ENCODE peak calls at places on chromosomes 4 and X, in five cellular contexts. U is fibroblast of the aortic adventitia, W is stomach, V is fibroblast of lung, M is progenitor cell of endocrine pancreas. R is an unnamed sample.

GRCh38 chr4:52035190-52035589 is 2.9 kb downstream of the SGCB start:
- DNase-seq in U (no peak), W (no peak), V (no peak), M (no peak), R (no peak)

GRCh38 chr4:52848255-52848654 is 13.9 kb upstream of the RASL11B start:
- DNase-seq in U (no peak), W (no peak), V (no peak), M (no peak), R (no peak)

GRCh38 chr4:147498031-147498700 is 17.3 kb downstream of the EDNRA start:
- DNase-seq in U (peak; percentile 57), W (no peak), V (peak; percentile 95), M (no peak), R (no peak)

GRCh38 chr4:152265149-152265621 is 270.7 kb downstream of the FBXW7 start:
- DNase-seq in U (peak; percentile 98), W (peak; percentile 39), V (peak; percentile 57), M (no peak), R (no peak)

GRCh38 chr4:102219143-102219542 is 126.1 kb downstream of the SLC39A8 start:
- DNase-seq in U (no peak), W (no peak), V (no peak), M (no peak), R (no peak)

GRCh38 chr4:89575840-89576239 is 261.1 kb downstream of the SNCA start:
- DNase-seq in U (no peak), W (no peak), V (no peak), M (no peak), R (no peak)

GRCh38 chrX:23331701-23332100 is 2.9 kb upstream of the PTCHD1 start:
- DNase-seq in U (no peak), W (no peak), V (no peak), M (no peak), R (no peak)

GRCh38 chr4:182916483-182917181 is 554 bp downstream of the DCTD start:
- DNase-seq in U (peak; percentile 70), W (peak; percentile 65), V (peak; percentile 70), M (no peak), R (peak; percentile 65)

GRCh38 chr4:90127706-90128345 is 632 bp downstream of the CCSER1 start:
- DNase-seq in U (no peak), W (peak; percentile 50), V (no peak), M (peak; percentile 53), R (peak; percentile 50)

GRCh38 chr4:48016141-48017107 is at the start of the genes CNGA1 and NIPAL1:
- DNase-seq in U (peak; percentile 71), W (peak; percentile 90), V (peak; percentile 40), M (peak; percentile 89), R (peak; percentile 96)

GRCh38 chrX:153414838-153415552 is 3.7 kb downstream of the ZFP92 start:
- DNase-seq in U (peak; percentile 2), W (no peak), V (peak; percentile 18), M (no peak), R (no peak)

GRCh38 chrX:153411255-153411987 is at the start of gene ZFP92:
- DNase-seq in U (no peak), W (peak; percentile 28), V (no peak), M (no peak), R (peak; percentile 22)

GRCh38 chrX:153413731-153414130 is 2.5 kb downstream of the ZFP92 start:
- DNase-seq in U (no peak), W (no peak), V (no peak), M (no peak), R (no peak)

GRCh38 chrX:153411988-153412574 is 809 bp downstream of the ZFP92 start:
- DNase-seq in U (no peak), W (no peak), V (no peak), M (no peak), R (no peak)

GRCh38 chrX:153412746-153413720 is 1.8 kb downstream of the ZFP92 start:
- DNase-seq in U (no peak), W (no peak), V (peak; percentile 2), M (no peak), R (no peak)
- TF ChIP-seq CTCF in U (no peak), W (no peak), V (no peak), M (no peak), R (no peak)

DNA sequence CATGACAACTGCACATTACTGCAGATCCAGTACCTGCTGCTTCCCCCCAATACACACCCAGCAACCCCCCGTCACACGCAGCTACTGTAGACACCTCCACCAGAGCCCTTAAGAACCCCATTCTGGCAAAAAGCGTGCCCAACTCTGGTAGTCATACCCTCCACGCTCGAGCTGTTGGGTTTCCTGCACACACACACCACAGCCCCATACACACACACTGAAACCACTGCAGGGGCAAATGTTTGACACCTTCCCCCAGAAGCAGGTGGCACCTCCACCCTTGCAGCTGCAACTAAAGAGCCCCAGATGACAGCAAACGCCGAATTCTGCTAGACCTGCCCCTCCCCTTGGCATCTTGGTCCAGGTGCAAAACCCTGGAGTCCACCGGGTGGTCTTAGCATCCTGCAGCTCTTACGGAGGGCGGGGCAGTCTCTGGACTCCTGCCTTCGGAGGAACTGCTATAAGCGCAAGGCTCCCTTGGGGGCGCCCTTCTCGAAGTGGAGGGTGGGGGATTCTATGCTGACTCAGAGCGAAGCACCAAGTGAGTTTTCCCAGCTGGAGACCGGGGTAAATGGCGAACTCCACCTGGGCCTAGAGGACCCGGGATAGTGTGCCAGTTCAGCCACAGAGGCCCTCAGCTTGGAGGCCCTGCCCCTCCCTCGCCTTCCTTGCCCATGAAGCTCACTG is 1.5 kb downstream of the FRMPD3 start:
- DNase-seq in U (no peak), W (no peak), V (no peak), M (no peak), R (peak; percentile 46)
- TF ChIP-seq CTCF in U (no peak), W (no peak), V (no peak), M (peak; percentile 47), R (no peak)

DNA sequence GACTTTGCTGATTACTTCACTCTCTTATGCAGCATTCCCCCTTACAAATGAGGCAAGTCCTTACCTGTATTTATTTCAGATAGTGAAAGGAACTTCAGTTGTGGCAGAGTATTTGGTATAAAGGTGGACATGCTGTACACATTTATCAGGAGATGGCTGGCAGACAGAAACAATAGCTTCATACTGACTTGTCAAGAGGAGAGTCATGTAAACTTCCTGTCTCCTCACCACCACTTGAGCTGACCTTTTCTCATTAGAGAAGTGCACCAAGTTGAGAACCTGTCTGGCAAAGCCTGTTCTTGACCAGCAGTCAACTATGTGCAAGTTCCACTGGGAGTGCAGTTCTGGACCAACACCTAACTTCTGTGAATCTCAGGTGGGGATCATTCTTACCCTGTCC is 80.8 kb downstream of the LARP1B start:
- DNase-seq in U (no peak), W (no peak), V (no peak), M (no peak), R (no peak)
- TF ChIP-seq CTCF in U (no peak), W (no peak), V (no peak), M (no peak), R (no peak)

DNA sequence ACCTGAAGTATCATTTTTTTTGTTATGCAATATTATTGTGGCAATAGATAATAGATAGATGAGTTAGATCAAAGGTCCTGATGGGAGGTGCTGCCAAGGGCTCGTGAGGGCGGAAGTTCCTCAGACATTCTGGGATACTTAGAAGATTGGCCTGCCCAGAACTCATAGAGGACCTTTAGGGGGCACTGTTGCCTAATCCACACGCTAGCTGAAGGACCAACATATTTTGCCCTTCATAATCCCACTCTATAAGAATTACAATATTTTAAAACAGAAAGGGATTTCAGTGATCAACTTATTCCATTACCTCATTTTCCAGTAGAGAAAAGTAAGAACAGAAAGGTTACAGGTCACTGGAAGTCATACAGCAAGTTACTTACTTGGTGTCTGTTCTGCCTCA is 22.9 kb upstream of the COX7B2 start:
- DNase-seq in U (peak; percentile 70), W (no peak), V (peak; percentile 76), M (no peak), R (no peak)
- TF ChIP-seq CTCF in U (peak; percentile 81), W (no peak), V (peak; percentile 65), M (peak; percentile 46), R (no peak)

GRCh38 chrX:3962511-3963350 is 249.3 kb upstream of the PRKX start:
- DNase-seq in U (peak; percentile 27), W (no peak), V (peak; percentile 9), M (peak; percentile 27), R (peak; percentile 0)
- TF ChIP-seq CTCF in U (peak; percentile 45), W (peak; percentile 42), V (peak; percentile 48), M (peak; percentile 84), R (peak; percentile 16)

GRCh38 chrX:26651755-26652154 is 435.8 kb downstream of the MAGEB5 start:
- DNase-seq in U (no peak), W (no peak), V (no peak), M (no peak), R (no peak)
- TF ChIP-seq CTCF in U (no peak), W (no peak), V (no peak), M (no peak), R (no peak)

GRCh38 chr4:116055857-116056827 is 942.7 kb upstream of the NDST4 start:
- DNase-seq in U (peak; percentile 2), W (no peak), V (peak; percentile 6), M (no peak), R (no peak)
- TF ChIP-seq CTCF in U (no peak), W (no peak), V (no peak), M (peak; percentile 58), R (no peak)

DNA sequence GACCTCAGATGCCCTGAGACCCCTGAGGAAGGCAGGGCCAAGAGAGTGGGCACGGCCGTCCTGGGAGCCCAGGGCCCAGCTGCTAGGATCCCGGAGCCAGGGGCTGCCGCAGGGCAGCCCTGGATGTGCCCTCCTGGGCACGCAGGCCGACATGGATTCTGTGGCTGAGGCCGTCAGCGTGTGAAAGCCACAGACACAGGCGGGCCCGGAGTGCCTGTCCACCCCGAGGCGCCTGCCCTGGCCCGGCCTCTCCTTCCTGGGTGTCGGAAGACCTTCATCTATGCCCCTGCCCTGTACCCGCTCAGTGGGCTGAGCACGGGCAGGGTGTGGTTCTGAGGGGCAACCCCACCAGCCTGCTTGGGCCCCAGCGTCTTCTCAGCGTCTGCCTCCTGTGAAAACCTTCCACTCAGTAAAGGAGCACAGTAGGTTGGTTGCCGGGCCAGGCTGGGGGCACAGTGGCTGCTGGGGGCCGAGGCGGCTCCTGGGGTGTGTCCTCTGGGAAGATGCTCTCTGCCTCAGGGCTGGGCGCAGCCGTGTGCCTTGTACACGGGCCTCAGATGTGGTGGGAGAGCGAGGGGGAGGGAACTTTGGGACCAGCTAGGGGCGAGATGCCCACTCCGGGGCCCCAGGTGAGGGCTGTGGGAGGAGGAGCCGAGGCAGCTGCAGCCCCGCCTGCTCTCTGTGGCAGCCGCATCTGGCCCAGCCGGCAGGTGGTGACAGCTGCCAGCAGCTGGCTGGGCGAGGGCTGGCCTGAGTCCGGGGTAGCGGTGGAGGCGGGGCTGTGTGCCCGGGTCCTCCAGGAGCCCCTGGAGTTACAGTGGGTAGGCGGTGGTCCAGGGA is 20.8 kb downstream of the FGFRL1 start:
- DNase-seq in U (no peak), W (peak; percentile 49), V (no peak), M (no peak), R (peak; percentile 57)
- TF ChIP-seq CTCF in U (no peak), W (no peak), V (no peak), M (no peak), R (no peak)